ENCODE peak calls at places on chromosome 10, in six cellular contexts. One of them, this sample, is unnamed.

GRCh38 chr10:7529638-7530037 is 118.8 kb upstream of the SFMBT2 start:
- DNase-seq in sciatic nerve: no peak
- DNase-seq in fibroblast of the conjunctiva: no peak
- DNase-seq in transverse colon: no peak
- DNase-seq in NB4: peak; percentile 12
- DNase-seq in hypothalamus: no peak
- DNase-seq in this sample: no peak

GRCh38 chr10:74898201-74898976 is 72.0 kb downstream of the KAT6B start:
- DNase-seq in sciatic nerve: no peak
- DNase-seq in fibroblast of the conjunctiva: no peak
- DNase-seq in transverse colon: no peak
- DNase-seq in NB4: peak; percentile 44
- DNase-seq in hypothalamus: no peak
- DNase-seq in this sample: no peak

GRCh38 chr10:48658243-48658888 is 26.3 kb upstream of the WDFY4 start:
- DNase-seq in sciatic nerve: peak; percentile 85
- DNase-seq in fibroblast of the conjunctiva: peak; percentile 40
- DNase-seq in transverse colon: peak; percentile 80
- DNase-seq in NB4: peak; percentile 81
- DNase-seq in hypothalamus: no peak
- DNase-seq in this sample: peak; percentile 66

GRCh38 chr10:73878365-73878764 is 4.0 kb upstream of the CAMK2G start:
- DNase-seq in sciatic nerve: no peak
- DNase-seq in fibroblast of the conjunctiva: no peak
- DNase-seq in transverse colon: no peak
- DNase-seq in NB4: no peak
- DNase-seq in hypothalamus: no peak
- DNase-seq in this sample: no peak

GRCh38 chr10:79001082-79001885 is 67.5 kb upstream of the ZMIZ1 start:
- DNase-seq in sciatic nerve: no peak
- DNase-seq in fibroblast of the conjunctiva: no peak
- DNase-seq in transverse colon: no peak
- DNase-seq in NB4: no peak
- DNase-seq in hypothalamus: no peak
- DNase-seq in this sample: no peak

GRCh38 chr10:35421553-35422178 is 85.4 kb downstream of the CCNY start:
- DNase-seq in sciatic nerve: no peak
- DNase-seq in fibroblast of the conjunctiva: peak; percentile 71
- DNase-seq in transverse colon: peak; percentile 26
- DNase-seq in NB4: no peak
- DNase-seq in hypothalamus: no peak
- DNase-seq in this sample: no peak

GRCh38 chr10:124875596-124875995 is 66.3 kb upstream of the ZRANB1 start:
- DNase-seq in sciatic nerve: no peak
- DNase-seq in fibroblast of the conjunctiva: peak; percentile 10
- DNase-seq in transverse colon: no peak
- DNase-seq in NB4: no peak
- DNase-seq in hypothalamus: no peak
- DNase-seq in this sample: no peak

GRCh38 chr10:29239569-29240472 is 49.0 kb upstream of the LYZL1 start:
- DNase-seq in sciatic nerve: no peak
- DNase-seq in fibroblast of the conjunctiva: no peak
- DNase-seq in transverse colon: no peak
- DNase-seq in NB4: peak; percentile 75
- DNase-seq in hypothalamus: no peak
- DNase-seq in this sample: no peak

GRCh38 chr10:110629680-110630191 is 14.4 kb upstream of the RBM20 start:
- DNase-seq in sciatic nerve: no peak
- DNase-seq in fibroblast of the conjunctiva: no peak
- DNase-seq in transverse colon: no peak
- DNase-seq in NB4: no peak
- DNase-seq in hypothalamus: no peak
- DNase-seq in this sample: no peak

GRCh38 chr10:16681525-16681924 is 135.7 kb downstream of the RSU1 start:
- DNase-seq in sciatic nerve: no peak
- DNase-seq in fibroblast of the conjunctiva: no peak
- DNase-seq in transverse colon: no peak
- DNase-seq in NB4: no peak
- DNase-seq in hypothalamus: no peak
- DNase-seq in this sample: no peak

GRCh38 chr10:96850825-96851224 is 18.7 kb downstream of the LCOR start:
- DNase-seq in sciatic nerve: no peak
- DNase-seq in fibroblast of the conjunctiva: peak; percentile 95
- DNase-seq in transverse colon: no peak
- DNase-seq in NB4: no peak
- DNase-seq in hypothalamus: no peak
- DNase-seq in this sample: no peak

GRCh38 chr10:70925377-70926214 is 37.2 kb upstream of the PCBD1 start:
- DNase-seq in sciatic nerve: no peak
- DNase-seq in fibroblast of the conjunctiva: no peak
- DNase-seq in transverse colon: peak; percentile 41
- DNase-seq in NB4: peak; percentile 47
- DNase-seq in hypothalamus: no peak
- DNase-seq in this sample: peak; percentile 45

GRCh38 chr10:70967591-70968588 is 79.5 kb upstream of the PCBD1 start:
- DNase-seq in sciatic nerve: no peak
- DNase-seq in fibroblast of the conjunctiva: no peak
- DNase-seq in transverse colon: no peak
- DNase-seq in NB4: no peak
- DNase-seq in hypothalamus: no peak
- DNase-seq in this sample: no peak

GRCh38 chr10:33332183-33333031 is 2.1 kb downstream of the NRP1 start:
- DNase-seq in sciatic nerve: no peak
- DNase-seq in fibroblast of the conjunctiva: peak; percentile 78
- DNase-seq in transverse colon: no peak
- DNase-seq in NB4: no peak
- DNase-seq in hypothalamus: no peak
- DNase-seq in this sample: no peak

GRCh38 chr10:125158528-125159485 is 1.6 kb downstream of the CTBP2 start:
- DNase-seq in sciatic nerve: peak; percentile 71
- DNase-seq in fibroblast of the conjunctiva: no peak
- DNase-seq in transverse colon: peak; percentile 61
- DNase-seq in NB4: peak; percentile 67
- DNase-seq in hypothalamus: peak; percentile 29
- DNase-seq in this sample: no peak

GRCh38 chr10:17644485-17644964 is 574 bp downstream of the STAM start:
- DNase-seq in sciatic nerve: no peak
- DNase-seq in fibroblast of the conjunctiva: no peak
- DNase-seq in transverse colon: no peak
- DNase-seq in NB4: no peak
- DNase-seq in hypothalamus: no peak
- DNase-seq in this sample: no peak

GRCh38 chr10:124588736-124589451 is 127.3 kb downstream of the LHPP start:
- DNase-seq in sciatic nerve: no peak
- DNase-seq in fibroblast of the conjunctiva: no peak
- DNase-seq in transverse colon: peak; percentile 62
- DNase-seq in NB4: peak; percentile 37
- DNase-seq in hypothalamus: no peak
- DNase-seq in this sample: peak; percentile 71

GRCh38 chr10:35246770-35247343 is 89.5 kb upstream of the CCNY start:
- DNase-seq in sciatic nerve: no peak
- DNase-seq in fibroblast of the conjunctiva: no peak
- DNase-seq in transverse colon: no peak
- DNase-seq in NB4: no peak
- DNase-seq in hypothalamus: no peak
- DNase-seq in this sample: no peak

This sample was measured in dorsolateral prefrontal cortex.